ENCODE peak calls at places on chromosomes 7 and 10, in ten cellular contexts. O, W, T, S, X, A, H, B, E and Z are unnamed samples.
A peak's percentile ranks its signal among the peaks of the same experiment; 100 is the strongest.

GRCh38 chr10:69324583-69324982 is 46.3 kb downstream of the HK1 start:
- DNase-seq in E (no peak), S (no peak), A (no peak), H (no peak), W (no peak), X (no peak), T (no peak), O (no peak), B (no peak), Z (no peak)

GRCh38 chr7:138325434-138325833 is 134.6 kb upstream of the TRIM24 start:
- DNase-seq in A (no peak), X (no peak), T (no peak), S (no peak), O (no peak), H (no peak), W (no peak), B (no peak), E (no peak), Z (no peak)

GRCh38 chr10:74282151-74282852 is 131.3 kb downstream of the ADK start:
- DNase-seq in H (no peak), A (no peak), W (no peak), B (no peak), S (no peak), T (no peak), E (no peak), O (no peak), X (no peak), Z (no peak)

GRCh38 chr7:21507627-21508343 is 35.1 kb upstream of the DNAH11 start:
- DNase-seq in E (no peak), W (peak; percentile 84), H (peak; percentile 67), A (peak; percentile 66), T (no peak), S (no peak), X (no peak), B (peak; percentile 11), O (peak; percentile 10), Z (no peak)

GRCh38 chr10:111030042-111030750 is 46.6 kb upstream of the ADRA2A start:
- DNase-seq in A (no peak), X (no peak), W (no peak), S (no peak), H (no peak), B (no peak), T (no peak), O (no peak), E (no peak), Z (no peak)

GRCh38 chr7:100516135-100516812 is 22.7 kb upstream of the AGFG2 start:
- DNase-seq in E (no peak), H (no peak), W (peak; percentile 25), O (no peak), X (peak; percentile 38), A (peak; percentile 12), B (peak; percentile 74), S (peak; percentile 20), T (peak; percentile 86), Z (peak; percentile 71)

GRCh38 chr7:41924798-41925197 is 221.9 kb upstream of the INHBA start:
- DNase-seq in X (no peak), O (no peak), E (no peak), B (no peak), W (no peak), A (no peak), S (no peak), H (no peak), T (no peak), Z (no peak)

GRCh38 chr10:43287056-43288007 is 20.5 kb upstream of the RASGEF1A start:
- DNase-seq in A (no peak), B (peak; percentile 39), W (peak; percentile 30), H (peak; percentile 52), E (no peak), T (peak; percentile 76), O (no peak), X (no peak), S (no peak), Z (no peak)

GRCh38 chr10:3085785-3086567 is 18.6 kb downstream of the PFKP start:
- DNase-seq in H (no peak), A (no peak), B (no peak), T (peak; percentile 57), E (no peak), X (no peak), S (no peak), O (no peak), W (no peak), Z (no peak)

GRCh38 chr10:3077940-3078630 is 10.7 kb downstream of the PFKP start:
- DNase-seq in T (no peak), W (peak; percentile 23), A (peak; percentile 55), E (no peak), H (peak; percentile 53), B (no peak), X (no peak), O (no peak), S (no peak), Z (no peak)

GRCh38 chr10:3080608-3081007 is 13.3 kb downstream of the PFKP start:
- DNase-seq in O (no peak), E (no peak), B (peak; percentile 18), T (no peak), W (no peak), X (no peak), H (no peak), S (no peak), A (no peak), Z (no peak)

GRCh38 chr10:3081383-3081981 is 14.1 kb downstream of the PFKP start:
- DNase-seq in H (no peak), X (no peak), O (no peak), E (no peak), W (no peak), A (no peak), S (no peak), T (no peak), B (no peak), Z (no peak)

GRCh38 chr10:3082290-3082689 is 14.9 kb downstream of the PFKP start:
- DNase-seq in E (no peak), H (no peak), S (no peak), A (no peak), B (no peak), O (no peak), T (no peak), X (no peak), W (no peak), Z (peak; percentile 12)
- H3K36me3 ChIP-seq in E (peaks cover 31% of the 10 kb centered on the region), H (no peaks in the 10 kb centered on the region), S (no peaks in the 10 kb centered on the region), A (no peaks in the 10 kb centered on the region), B (peaks cover 79% of the 10 kb centered on the region), O (peaks cover 17% of the 10 kb centered on the region), T (peaks cover 15% of the 10 kb centered on the region), X (peaks cover 14% of the 10 kb centered on the region), W (peaks cover 9% of the 10 kb centered on the region), Z (peaks cover 14% of the 10 kb centered on the region)

DNA sequence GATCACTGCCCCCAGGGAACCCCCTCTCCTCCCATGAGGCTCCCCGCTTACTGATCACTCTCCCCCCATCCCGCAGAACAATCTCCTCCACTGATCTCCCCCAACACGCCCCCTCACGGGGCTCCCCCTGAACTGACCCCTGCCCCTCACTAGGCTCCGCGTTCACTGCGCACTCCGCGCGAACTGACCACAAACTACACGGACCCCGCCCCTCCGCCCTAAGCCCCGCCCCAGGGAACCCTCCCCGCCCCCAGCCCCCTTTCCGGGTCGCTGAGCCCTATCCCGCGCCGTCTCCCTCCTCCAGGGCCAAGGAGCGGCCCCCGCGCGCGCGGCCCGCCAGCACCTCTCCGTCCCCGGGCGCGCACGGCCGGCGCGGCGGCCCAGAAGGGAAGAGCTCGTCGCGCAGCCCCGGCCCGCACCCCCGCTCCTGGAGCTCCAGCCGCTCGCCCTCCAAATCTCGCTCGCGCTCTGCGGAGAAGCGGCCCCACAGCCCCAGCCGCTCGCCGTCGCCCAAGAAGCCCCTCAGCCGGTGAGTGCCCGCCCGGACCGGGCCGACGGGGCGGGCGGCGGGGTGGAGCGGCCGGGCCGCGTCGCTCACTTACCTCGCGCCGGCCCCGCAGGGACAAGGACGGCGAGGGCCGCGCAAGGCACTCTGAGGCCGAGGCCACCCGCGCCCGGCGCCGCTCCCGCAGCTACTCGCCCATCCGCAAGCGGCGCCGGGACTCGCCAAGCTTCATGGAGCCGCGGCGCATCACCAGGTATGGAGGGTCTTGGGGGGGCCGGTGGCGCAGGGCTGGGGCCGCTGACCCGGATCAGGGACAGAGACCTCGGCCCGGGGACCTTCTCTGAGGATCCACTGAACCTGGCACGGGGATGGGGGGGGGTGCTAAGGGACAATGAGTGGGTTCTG is 19.9 kb upstream of the HSPB1 start:
- DNase-seq in B (no peak), A (peak; percentile 77), W (peak; percentile 81), S (no peak), T (no peak), O (no peak), E (no peak), X (no peak), H (no peak), Z (no peak)
- H3K4me3 ChIP-seq in B (no peak overlapping the region), A (peak overlapping the region; percentile 76), W (peak overlapping the region; percentile 76), S (peak overlapping the region; percentile 51), T (peak overlapping the region; percentile 70), O (peak overlapping the region; percentile 55), E (peak overlapping the region; percentile 55), X (peak overlapping the region; percentile 70), H (peak overlapping the region; percentile 42), Z (peak overlapping the region; percentile 43)

DNA sequence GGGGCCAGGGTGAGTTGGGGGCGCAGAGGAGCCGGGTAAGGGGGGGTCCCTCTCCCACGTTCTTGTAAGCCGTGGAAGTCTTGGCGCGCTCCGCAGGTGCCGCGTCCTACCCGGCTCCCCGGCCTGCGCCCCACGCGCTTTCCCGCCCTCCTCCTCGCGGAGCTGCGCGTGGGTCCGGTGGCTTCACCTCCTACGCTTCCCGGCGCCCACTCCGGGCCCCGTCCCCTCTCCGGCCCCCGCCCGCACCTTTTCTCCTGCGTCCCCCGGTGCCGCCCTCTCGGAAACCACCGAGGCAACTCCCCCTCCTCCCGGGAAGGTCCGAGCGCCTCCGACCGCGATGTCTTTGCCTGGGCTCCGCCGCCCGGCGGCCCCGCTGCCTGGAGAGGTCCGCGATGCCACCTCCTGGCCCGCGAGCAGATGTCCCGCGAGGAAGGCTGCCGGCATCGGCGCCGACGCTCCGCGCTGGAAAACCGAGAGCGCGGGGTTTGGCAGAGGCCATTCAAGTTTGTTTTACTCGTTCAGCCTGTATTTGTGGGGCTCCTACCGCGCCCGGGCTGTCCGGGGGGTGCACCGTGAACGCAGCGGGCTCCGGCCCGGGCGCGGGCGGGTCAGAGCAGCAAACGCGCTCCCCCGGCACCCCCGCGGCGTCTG is 2.4 kb upstream of the NKX6-2 start:
- DNase-seq in E (no peak), H (no peak), W (peak; percentile 65), O (no peak), T (no peak), A (peak; percentile 73), S (no peak), X (no peak), B (no peak), Z (no peak)
- TF ChIP-seq CTCF in E (peak; percentile 26), H (peak; percentile 17), W (no peak), O (no peak), T (no peak), A (peak; percentile 43), S (no peak), X (peak; percentile 25), B (no peak), Z (no peak)

GRCh38 chr10:118308664-118309063 is 33.5 kb downstream of the FAM204A start:
- DNase-seq in T (no peak), A (peak; percentile 33), E (no peak), O (no peak), S (no peak), H (no peak), B (no peak), W (peak; percentile 39), X (no peak), Z (no peak)
- H3K36me3 ChIP-seq in T (peaks cover 51% of the 10 kb centered on the region), A (peaks cover 2% of the 10 kb centered on the region), E (peaks cover 14% of the 10 kb centered on the region), O (peaks cover 6% of the 10 kb centered on the region), S (peaks cover 51% of the 10 kb centered on the region), H (no peaks in the 10 kb centered on the region), B (peaks cover 50% of the 10 kb centered on the region), W (no peaks in the 10 kb centered on the region), X (peaks cover 63% of the 10 kb centered on the region), Z (no peaks in the 10 kb centered on the region)